ENCODE peak calls at places on chromosome 2, in six cellular contexts. R is heart left ventricle, Y is body of pancreas, P is stomach, K is H1, Q is transverse colon. V is an unnamed sample.

GRCh38 chr2:223598994-223599645 is 3.0 kb downstream of the SCG2 start:
- DNase-seq in R (no peak), Y (peak), K (no peak), P (no peak), Q (no peak), V (no peak)

GRCh38 chr2:25587361-25587760 is 86.0 kb downstream of the DTNB start:
- DNase-seq in P (no peak), Q (no peak), K (no peak), R (no peak), Y (peak), V (no peak)

GRCh38 chr2:144999040-144999875 is 479.3 kb upstream of the ZEB2 start:
- DNase-seq in P (no peak), Y (peak), K (no peak), R (peak), Q (no peak), V (no peak)

GRCh38 chr2:190325588-190325987 is 6.0 kb upstream of the HIBCH start:
- DNase-seq in Y (no peak), K (no peak), Q (no peak), R (no peak), P (no peak), V (no peak)

GRCh38 chr2:144942516-144943256 is 422.8 kb upstream of the ZEB2 start:
- DNase-seq in Q (peak), R (no peak), K (no peak), Y (no peak), P (no peak), V (no peak)

GRCh38 chr2:227804970-227805369 is 8.7 kb upstream of the CCL20 start:
- DNase-seq in K (no peak), Q (no peak), Y (no peak), R (no peak), P (no peak), V (no peak)

GRCh38 chr2:96556441-96557330 is 20.1 kb downstream of the ARID5A start:
- DNase-seq in Y (peak), K (no peak), Q (peak), R (no peak), P (peak), V (peak)

GRCh38 chr2:137865954-137866540 is 98.2 kb upstream of the HNMT start:
- DNase-seq in K (peak), R (no peak), Y (peak), Q (peak), P (peak), V (no peak)

GRCh38 chr2:57396364-57397098 is 650.1 kb upstream of the VRK2 start:
- DNase-seq in Y (no peak), Q (no peak), P (no peak), K (no peak), R (no peak), V (no peak)

GRCh38 chr2:219571311-219572236 is at the start of gene OBSL1:
- DNase-seq in Q (peak), K (peak), Y (peak), R (peak), P (peak), V (peak)

GRCh38 chr2:239399404-239399999 is 1.3 kb downstream of the HDAC4 start:
- DNase-seq in P (peak), Q (peak), K (no peak), R (no peak), Y (peak), V (peak)

GRCh38 chr2:33425660-33426059 is 50.8 kb upstream of the RASGRP3 start:
- DNase-seq in R (no peak), Y (no peak), Q (no peak), P (no peak), K (no peak), V (no peak)

GRCh38 chr2:180763249-180763989 is 217.0 kb upstream of the UBE2E3 start:
- DNase-seq in Y (no peak), K (no peak), Q (no peak), R (no peak), P (no peak), V (no peak)

GRCh38 chr2:232538671-232539070 is 821 bp upstream of the CHRNG start:
- DNase-seq in Q (no peak), P (peak), R (no peak), Y (no peak), K (peak), V (peak)

GRCh38 chr2:232537499-232537898 is 2.0 kb upstream of the CHRNG start:
- DNase-seq in P (peak), Q (no peak), Y (peak), R (peak), K (no peak), V (no peak)

GRCh38 chr2:232540441-232541041 is 1.0 kb downstream of the CHRNG start:
- DNase-seq in P (peak), Y (no peak), K (peak), R (no peak), Q (no peak), V (no peak)

GRCh38 chr2:232541195-232541960 is 1.9 kb downstream of the CHRNG start:
- DNase-seq in R (no peak), K (peak), Y (no peak), P (peak), Q (no peak), V (peak)

GRCh38 chr2:232539298-232540231 is at the start of gene CHRNG:
- DNase-seq in Y (no peak), K (peak), R (no peak), Q (no peak), P (peak), V (no peak)
- TF ChIP-seq POLR2A in Y (no peak), K (no peak), R (no peak), Q (no peak), P (no peak), V (no peak)

DNA sequence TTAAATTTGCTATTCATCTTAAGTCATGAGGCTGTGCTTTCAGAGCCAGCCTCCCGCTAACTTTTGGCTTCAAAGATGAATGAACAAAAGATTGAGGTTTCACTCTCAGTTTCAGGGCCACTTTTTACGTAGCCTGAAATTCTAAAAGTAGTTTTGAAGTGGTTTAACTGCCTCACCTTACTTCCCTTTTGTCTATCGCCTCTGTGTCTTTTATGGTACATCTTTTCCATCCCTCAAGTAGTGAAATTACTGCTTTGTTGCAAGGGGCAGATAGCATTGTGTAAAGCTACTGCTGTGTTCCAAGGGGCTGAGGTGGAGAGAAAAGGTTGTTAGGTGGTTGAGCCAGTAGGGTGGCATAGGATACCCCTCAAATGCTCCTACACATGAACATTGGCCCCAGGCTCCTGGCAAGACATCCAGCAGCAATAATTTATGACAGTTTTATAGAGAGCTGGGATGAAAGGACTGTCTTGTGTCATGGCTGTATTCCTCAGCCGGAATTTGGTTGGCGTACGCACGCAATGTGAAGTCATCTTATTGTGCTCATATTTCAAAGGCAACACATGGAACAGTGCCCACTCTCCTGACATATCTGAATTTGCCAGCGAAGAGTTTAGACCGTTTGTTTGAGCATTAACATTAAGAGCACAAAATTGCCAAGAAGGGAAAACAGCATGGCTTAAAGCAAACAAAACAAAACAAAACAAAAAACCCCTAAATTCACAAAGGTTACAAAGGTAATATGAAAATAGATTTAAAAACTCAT is 32.2 kb downstream of the QPCT start:
- DNase-seq in Y (no peak), P (no peak), Q (peak), R (no peak), K (peak), V (no peak)
- H3K4me3 ChIP-seq in Y (no peak), P (no peak), Q (no peak), R (no peak), K (no peak), V (no peak)

GRCh38 chr2:100819365-100820345 is at the start of gene NPAS2:
- DNase-seq in R (peak), P (peak), Y (peak), Q (peak), K (peak), V (no peak)
- TF ChIP-seq POLR2A in R (no peak), P (no peak), Y (no peak), Q (no peak), K (no peak), V (peak)

GRCh38 chr2:201406077-201406662 is 45.1 kb downstream of the TRAK2 start:
- DNase-seq in K (no peak), Q (no peak), P (no peak), R (peak), Y (peak), V (no peak)

GRCh38 chr2:201404699-201405275 is 46.5 kb downstream of the TRAK2 start:
- DNase-seq in K (no peak), Q (no peak), Y (no peak), P (no peak), R (no peak), V (no peak)

GRCh38 chr2:201401815-201402214 is 44.7 kb upstream of the FLACC1 start:
- DNase-seq in R (no peak), Q (no peak), K (no peak), P (no peak), Y (no peak), V (no peak)

GRCh38 chr2:201402651-201403573 is 45.8 kb upstream of the FLACC1 start:
- DNase-seq in Q (no peak), Y (no peak), K (no peak), P (no peak), R (no peak), V (no peak)

DNA sequence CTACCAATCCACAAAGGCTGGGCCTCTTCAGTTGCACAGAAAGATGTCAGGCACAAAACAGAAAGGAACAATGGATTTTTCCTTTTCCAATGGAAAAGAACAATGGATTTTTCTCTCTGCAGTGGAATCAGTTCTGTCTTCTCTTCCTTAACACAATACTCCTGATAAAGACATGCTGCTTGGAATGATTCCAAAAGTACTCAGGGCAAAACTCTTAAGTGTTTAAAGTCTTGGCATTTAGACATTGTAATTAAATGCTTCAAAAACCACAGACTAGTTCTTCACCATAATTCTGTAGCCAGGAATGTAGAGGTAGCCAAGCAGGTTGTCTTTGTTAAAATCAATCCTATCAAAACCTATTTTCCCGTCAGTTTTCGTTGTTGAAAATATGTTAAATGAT is 46.8 kb upstream of the FLACC1 start:
- DNase-seq in R (no peak), Q (no peak), Y (no peak), K (no peak), P (no peak), V (no peak)
- H3K4me3 ChIP-seq in R (peak), Q (no peak), Y (no peak), K (no peak), P (no peak), V (no peak)

GRCh38 chr2:120546077-120546864 is 189.4 kb upstream of the GLI2 start:
- DNase-seq in R (peak), Y (peak), Q (peak), K (no peak), P (no peak), V (peak)
- TF ChIP-seq POLR2A in R (no peak), Y (no peak), Q (no peak), K (no peak), P (no peak), V (no peak)

DNA sequence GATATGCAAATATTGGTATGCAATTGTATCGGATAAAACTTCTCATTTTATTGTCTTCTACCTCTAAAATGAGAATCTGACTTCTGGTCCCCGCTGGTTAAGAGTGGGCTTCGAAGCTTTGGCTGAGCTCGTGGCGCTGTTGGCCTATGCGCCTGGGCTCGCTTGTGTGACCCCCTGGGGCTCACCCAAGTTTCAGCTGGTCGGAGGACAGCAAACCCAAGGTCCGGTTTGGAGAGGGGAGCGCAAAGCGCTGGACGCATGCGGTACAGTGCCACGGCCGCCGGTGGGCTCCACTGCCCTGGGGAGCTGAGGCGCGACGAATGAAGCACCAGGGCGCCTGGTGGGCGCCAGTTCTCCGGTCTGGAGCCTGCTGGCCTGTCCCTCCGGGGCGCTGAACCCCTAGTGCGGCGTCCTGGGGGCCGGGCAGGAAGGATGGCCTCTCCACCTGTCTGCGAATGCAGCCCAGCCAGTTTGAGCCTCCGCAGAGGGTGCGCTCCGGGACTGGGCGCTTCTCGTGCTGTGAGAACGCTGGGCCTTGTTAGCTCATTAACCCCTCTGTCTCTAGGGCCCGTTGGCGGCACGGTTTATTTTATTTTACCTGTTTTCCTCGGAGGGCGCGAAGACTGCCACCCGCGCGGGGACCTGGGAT is 10.3 kb downstream of the MEIS1 start:
- DNase-seq in Y (peak), P (no peak), Q (no peak), K (peak), R (no peak), V (no peak)
- H3K4me3 ChIP-seq in Y (peak), P (peak), Q (peak), K (peak), R (peak), V (peak)

GRCh38 chr2:119206201-119206600 is 17.4 kb upstream of the STEAP3 start:
- DNase-seq in Y (no peak), R (no peak), K (no peak), P (no peak), Q (no peak), V (no peak)

GRCh38 chr2:119205001-119205669 is 18.5 kb upstream of the STEAP3 start:
- DNase-seq in Y (no peak), K (no peak), R (no peak), P (no peak), Q (no peak), V (no peak)

GRCh38 chr2:119204525-119204924 is 19.1 kb upstream of the STEAP3 start:
- DNase-seq in Q (no peak), Y (no peak), R (no peak), K (no peak), P (no peak), V (no peak)

GRCh38 chr2:119201815-119202214 is 21.8 kb upstream of the STEAP3 start:
- DNase-seq in Q (no peak), K (no peak), Y (no peak), P (no peak), R (no peak), V (no peak)

GRCh38 chr2:119202610-119203351 is 20.9 kb upstream of the STEAP3 start:
- DNase-seq in P (no peak), Y (no peak), Q (no peak), R (no peak), K (no peak), V (no peak)
- TF ChIP-seq POLR2A in P (no peak), Y (no peak), Q (no peak), R (no peak), K (no peak), V (no peak)

GRCh38 chr2:72334806-72335205 is 187.1 kb upstream of the CYP26B1 start:
- DNase-seq in K (no peak), R (no peak), P (no peak), Q (no peak), Y (no peak), V (no peak)
- H3K4me3 ChIP-seq in K (no peak), R (no peak), P (no peak), Q (no peak), Y (no peak), V (no peak)